ENCODE peak calls at places on chromosome 11, in seven cellular contexts. F, J, N, V, A, B and Z are unnamed samples. For H4K20me1, the result is how much of the 10 kb centered on the place peaks cover.

GRCh38 chr11:27592111-27592780 is 85.7 kb upstream of the LIN7C start:
- DNase-seq in F (no peak), J (no peak), N (no peak), V (peak), A (no peak), B (no peak), Z (no peak)

GRCh38 chr11:40027737-40028136 is 1431.7 kb downstream of the LRRC4C start:
- DNase-seq in F (no peak), J (no peak), N (no peak), V (no peak), A (no peak), B (no peak), Z (no peak)

GRCh38 chr11:123255909-123256308 is 60.9 kb upstream of the CLMP start:
- DNase-seq in F (peak), J (peak), N (peak), V (no peak), A (no peak), B (no peak), Z (no peak)

GRCh38 chr11:94007426-94007825 is 13.7 kb upstream of the HEPHL1 start:
- DNase-seq in F (no peak), J (no peak), N (no peak), V (no peak), A (no peak), B (no peak), Z (no peak)

GRCh38 chr11:127994736-127995135 is 592.6 kb downstream of the ETS1 start:
- DNase-seq in F (no peak), J (no peak), N (peak), V (peak), A (no peak), B (no peak), Z (peak)

GRCh38 chr11:44886765-44887164 is 63.9 kb downstream of the TP53I11 start:
- DNase-seq in F (no peak), J (peak), N (peak), V (peak), A (no peak), B (no peak), Z (no peak)

GRCh38 chr11:97557399-97557798 is 1167.6 kb downstream of the JRKL start:
- DNase-seq in F (no peak), J (no peak), N (no peak), V (no peak), A (no peak), B (no peak), Z (no peak)

GRCh38 chr11:127843483-127844396 is 743.6 kb downstream of the ETS1 start:
- DNase-seq in F (peak), J (peak), N (peak), V (peak), A (peak), B (peak), Z (peak)

GRCh38 chr11:88801484-88802123 is 264.2 kb downstream of the GRM5 start:
- DNase-seq in F (no peak), J (peak), N (peak), V (no peak), A (no peak), B (no peak), Z (no peak)

GRCh38 chr11:76336597-76336996 is 44.3 kb downstream of the THAP12 start:
- DNase-seq in F (no peak), J (no peak), N (no peak), V (no peak), A (no peak), B (no peak), Z (no peak)

GRCh38 chr11:125667151-125667550 is 13.5 kb downstream of the ACRV1 start:
- DNase-seq in F (no peak), J (no peak), N (no peak), V (no peak), A (no peak), B (no peak), Z (no peak)

GRCh38 chr11:37967635-37968034 is 1369.6 kb upstream of the RAG2 start:
- DNase-seq in F (no peak), J (no peak), N (no peak), V (no peak), A (no peak), B (no peak), Z (no peak)

GRCh38 chr11:86459682-86460460 is 85.2 kb downstream of the CCDC81 start:
- DNase-seq in F (peak), J (peak), N (peak), V (peak), A (no peak), B (peak), Z (peak)

GRCh38 chr11:59556883-59557205 is 45.5 kb downstream of the OR4D9 start:
- DNase-seq in F (peak), J (no peak), N (no peak), V (peak), A (no peak), B (no peak), Z (no peak)

GRCh38 chr11:16052750-16053149 is 303.6 kb downstream of the SOX6 start:
- DNase-seq in F (no peak), J (no peak), N (no peak), V (no peak), A (no peak), B (no peak), Z (no peak)

GRCh38 chr11:79249341-79249993 is 191.4 kb downstream of the TENM4 start:
- DNase-seq in F (no peak), J (no peak), N (no peak), V (peak), A (no peak), B (no peak), Z (peak)

GRCh38 chr11:126311464-126312291 is 7.8 kb downstream of the DCPS start:
- DNase-seq in F (no peak), J (no peak), N (no peak), V (no peak), A (no peak), B (no peak), Z (no peak)

GRCh38 chr11:8709002-8709672 is 26.5 kb downstream of the RPL27A start:
- DNase-seq in F (peak), J (peak), N (peak), V (peak), A (no peak), B (no peak), Z (no peak)

GRCh38 chr11:103948331-103948730 is 88.1 kb upstream of the DDI1 start:
- DNase-seq in F (no peak), J (no peak), N (no peak), V (no peak), A (no peak), B (no peak), Z (no peak)

GRCh38 chr11:103949781-103950180 is 86.7 kb upstream of the DDI1 start:
- DNase-seq in F (no peak), J (no peak), N (peak), V (no peak), A (no peak), B (no peak), Z (no peak)

GRCh38 chr11:103959279-103959930 is 77.0 kb upstream of the DDI1 start:
- DNase-seq in F (no peak), J (no peak), N (no peak), V (peak), A (peak), B (no peak), Z (no peak)

GRCh38 chr11:103958475-103959215 is 77.8 kb upstream of the DDI1 start:
- DNase-seq in F (no peak), J (no peak), N (peak), V (no peak), A (no peak), B (no peak), Z (no peak)

DNA sequence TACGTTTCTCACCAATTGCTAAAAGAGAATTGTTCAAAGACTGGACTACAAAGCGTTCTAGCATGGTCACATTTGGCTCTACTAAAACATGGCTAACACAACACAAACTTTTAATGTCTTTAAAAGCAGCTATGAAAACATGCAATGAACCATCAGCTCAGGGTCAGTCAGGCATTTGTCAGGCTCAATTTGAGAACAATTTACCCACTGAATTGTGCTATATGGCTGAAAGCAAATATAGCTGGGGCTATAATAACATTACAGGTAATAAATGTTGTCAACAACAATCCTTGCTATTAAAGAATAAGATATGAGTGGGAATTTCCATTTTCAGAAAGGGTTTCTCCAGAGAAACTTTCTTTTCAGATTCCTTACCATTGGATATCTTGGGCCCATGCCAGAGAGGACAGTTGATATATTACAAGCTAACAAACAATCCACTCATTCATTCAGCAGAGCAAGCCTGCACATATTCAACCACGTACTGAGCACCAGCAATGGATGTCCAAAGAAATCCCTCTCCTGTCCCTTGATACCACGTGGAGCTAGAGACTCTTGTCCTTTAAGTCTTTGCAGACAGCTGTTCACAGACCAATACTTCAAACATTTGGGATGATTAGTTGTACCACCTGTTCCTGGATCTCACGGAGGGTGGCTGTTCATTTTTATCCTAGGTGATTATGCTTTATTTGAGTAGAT is 82.5 kb upstream of the DDI1 start:
- DNase-seq in F (no peak), J (no peak), N (no peak), V (no peak), A (no peak), B (no peak), Z (no peak)
- H4K20me1 ChIP-seq in F (under half), J (under half), N (under half), V (under half), A (under half), B (under half), Z (under half)

DNA sequence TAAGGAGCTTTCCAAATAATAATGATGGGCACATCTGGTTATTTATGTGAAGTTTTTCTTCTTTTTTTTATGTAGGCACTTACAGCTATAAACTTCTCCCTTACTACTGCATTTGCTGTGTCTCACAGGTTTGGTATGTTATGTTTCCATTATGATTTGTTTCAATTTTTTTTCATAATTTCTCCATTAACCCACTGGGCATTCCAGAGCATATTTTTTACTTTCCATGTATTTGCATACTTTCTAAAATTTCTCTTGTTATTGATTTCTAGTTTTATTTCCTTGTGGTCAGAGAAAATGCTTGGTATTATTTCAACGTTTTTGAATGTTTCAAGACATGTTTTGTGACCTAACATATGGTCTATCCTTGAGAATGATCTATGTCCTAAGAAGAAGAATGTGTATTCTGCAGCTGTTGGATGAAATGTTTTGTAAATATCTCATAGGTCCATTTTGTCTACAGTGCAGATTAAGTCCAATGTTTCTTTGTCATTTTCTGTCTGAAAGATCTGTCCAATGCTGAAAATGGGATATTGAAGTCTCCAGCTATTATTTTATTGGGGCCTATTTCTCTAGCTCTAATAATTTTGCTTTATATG is 362.1 kb downstream of the DDX10 start:
- DNase-seq in F (no peak), J (no peak), N (peak), V (peak), A (no peak), B (no peak), Z (no peak)
- H4K20me1 ChIP-seq in F (under half), J (under half), N (under half), V (under half), A (under half), B (under half), Z (under half)

GRCh38 chr11:61294717-61295595 is at the start of gene VWCE:
- DNase-seq in F (peak), J (peak), N (peak), V (peak), A (peak), B (no peak), Z (peak)
- H4K20me1 ChIP-seq in F (under half), J (under half), N (under half), V (under half), A (under half), B (under half), Z (under half)

DNA sequence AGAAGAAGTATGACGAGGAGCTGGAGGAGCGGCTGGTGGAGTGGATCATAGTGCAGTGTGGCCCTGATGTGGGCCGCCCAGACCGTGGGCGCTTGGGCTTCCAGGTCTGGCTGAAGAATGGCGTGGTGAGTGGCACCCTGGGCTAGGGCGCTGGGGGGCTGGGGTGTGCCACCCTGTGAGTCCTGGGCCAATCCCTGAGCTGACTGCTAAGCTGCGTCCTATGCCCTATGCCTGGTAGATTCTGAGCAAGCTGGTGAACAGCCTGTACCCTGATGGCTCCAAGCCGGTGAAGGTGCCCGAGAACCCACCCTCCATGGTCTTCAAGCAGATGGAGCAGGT is 3.9 kb downstream of the TAGLN start:
- DNase-seq in F (no peak), J (no peak), N (no peak), V (no peak), A (no peak), B (no peak), Z (no peak)
- H4K20me1 ChIP-seq in F (under half), J (under half), N (under half), V (under half), A (under half), B (under half), Z (under half)

GRCh38 chr11:14336507-14337503 is 22.2 kb downstream of the RRAS2 start:
- DNase-seq in F (no peak), J (no peak), N (peak), V (peak), A (no peak), B (peak), Z (peak)

GRCh38 chr11:14335712-14336111 is 23.3 kb downstream of the RRAS2 start:
- DNase-seq in F (no peak), J (no peak), N (no peak), V (no peak), A (no peak), B (no peak), Z (no peak)

GRCh38 chr11:14331476-14332136 is 27.4 kb downstream of the RRAS2 start:
- DNase-seq in F (no peak), J (no peak), N (no peak), V (no peak), A (no peak), B (no peak), Z (no peak)

GRCh38 chr11:14334893-14335292 is 24.1 kb downstream of the RRAS2 start:
- DNase-seq in F (no peak), J (no peak), N (no peak), V (no peak), A (no peak), B (no peak), Z (no peak)

DNA sequence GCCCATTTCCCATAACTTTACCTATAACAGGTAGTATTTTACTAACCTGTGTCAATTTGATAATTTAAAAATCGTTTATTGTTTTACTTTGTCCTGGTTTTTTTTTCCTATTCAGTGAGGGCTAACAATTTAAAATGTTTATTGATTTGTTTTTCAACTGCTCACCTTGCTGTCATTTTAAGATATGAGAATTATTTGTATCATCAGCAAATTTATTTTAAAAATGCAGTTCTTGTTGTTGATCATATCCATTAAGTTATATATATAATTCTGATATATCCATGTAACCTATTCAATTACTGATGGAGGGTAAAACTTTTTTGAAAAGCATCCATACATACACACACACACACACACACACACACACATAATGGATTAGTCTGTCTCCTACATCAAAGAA is 24.8 kb downstream of the RRAS2 start:
- DNase-seq in F (no peak), J (no peak), N (no peak), V (no peak), A (no peak), B (no peak), Z (no peak)
- H4K20me1 ChIP-seq in F (under half), J (under half), N (under half), V (under half), A (under half), B (under half), Z (under half)